ENCODE peak calls at places on chromosomes 11 and 22, in ten cellular contexts. One of them, this sample, is unnamed.

GRCh38 chr11:7672960-7673723 is at the start of gene CYB5R2:
- DNase-seq in A549: peak; percentile 38
- DNase-seq in IMR-90: peak; percentile 5
- DNase-seq in C1 segment of cervical spinal cord: no peak
- DNase-seq in T-helper 1 cell: no peak
- DNase-seq in neuronal stem cell: peak; percentile 59
- DNase-seq in activated T-helper 1 cell treated with anti-CD3 and anti-CD28 coated beads, Interleukin-2, amount 50 U/mL, for 16 hours: no peak
- DNase-seq in tibial artery: peak; percentile 78
- DNase-seq in stimulated activated CD8-positive, alpha-beta memory T cell treated with anti-CD3 and anti-CD28 coated beads, Interleukin-15, amount 100 ng/mL, for 24 hours: no peak
- DNase-seq in anterior cingulate cortex: no peak
- DNase-seq in this sample: peak; percentile 23

GRCh38 chr11:13349581-13349980 is 72.0 kb downstream of the BMAL1 start:
- DNase-seq in A549: no peak
- DNase-seq in IMR-90: no peak
- DNase-seq in C1 segment of cervical spinal cord: no peak
- DNase-seq in T-helper 1 cell: no peak
- DNase-seq in neuronal stem cell: no peak
- DNase-seq in activated T-helper 1 cell treated with anti-CD3 and anti-CD28 coated beads, Interleukin-2, amount 50 U/mL, for 16 hours: no peak
- DNase-seq in tibial artery: no peak
- DNase-seq in stimulated activated CD8-positive, alpha-beta memory T cell treated with anti-CD3 and anti-CD28 coated beads, Interleukin-15, amount 100 ng/mL, for 24 hours: no peak
- DNase-seq in anterior cingulate cortex: no peak
- DNase-seq in this sample: no peak

GRCh38 chr11:30786392-30787120 is 200.4 kb upstream of the MPPED2 start:
- DNase-seq in A549: no peak
- DNase-seq in IMR-90: peak; percentile 37
- DNase-seq in C1 segment of cervical spinal cord: no peak
- DNase-seq in T-helper 1 cell: no peak
- DNase-seq in neuronal stem cell: no peak
- DNase-seq in activated T-helper 1 cell treated with anti-CD3 and anti-CD28 coated beads, Interleukin-2, amount 50 U/mL, for 16 hours: no peak
- DNase-seq in tibial artery: no peak
- DNase-seq in stimulated activated CD8-positive, alpha-beta memory T cell treated with anti-CD3 and anti-CD28 coated beads, Interleukin-15, amount 100 ng/mL, for 24 hours: no peak
- DNase-seq in anterior cingulate cortex: no peak
- DNase-seq in this sample: no peak

GRCh38 chr11:534592-535518 is 521 bp downstream of the HRAS start:
- DNase-seq in A549: no peak
- DNase-seq in IMR-90: no peak
- DNase-seq in C1 segment of cervical spinal cord: no peak
- DNase-seq in T-helper 1 cell: no peak
- DNase-seq in neuronal stem cell: no peak
- DNase-seq in activated T-helper 1 cell treated with anti-CD3 and anti-CD28 coated beads, Interleukin-2, amount 50 U/mL, for 16 hours: no peak
- DNase-seq in tibial artery: no peak
- DNase-seq in stimulated activated CD8-positive, alpha-beta memory T cell treated with anti-CD3 and anti-CD28 coated beads, Interleukin-15, amount 100 ng/mL, for 24 hours: no peak
- DNase-seq in anterior cingulate cortex: no peak
- DNase-seq in this sample: peak; percentile 33

GRCh38 chr22:46626911-46627805 is 7.0 kb downstream of the GRAMD4 start:
- DNase-seq in A549: no peak
- DNase-seq in IMR-90: no peak
- DNase-seq in C1 segment of cervical spinal cord: no peak
- DNase-seq in T-helper 1 cell: no peak
- DNase-seq in neuronal stem cell: no peak
- DNase-seq in activated T-helper 1 cell treated with anti-CD3 and anti-CD28 coated beads, Interleukin-2, amount 50 U/mL, for 16 hours: no peak
- DNase-seq in tibial artery: no peak
- DNase-seq in stimulated activated CD8-positive, alpha-beta memory T cell treated with anti-CD3 and anti-CD28 coated beads, Interleukin-15, amount 100 ng/mL, for 24 hours: no peak
- DNase-seq in anterior cingulate cortex: no peak
- DNase-seq in this sample: no peak

GRCh38 chr22:45908961-45909360 is 68.0 kb downstream of the WNT7B start:
- DNase-seq in A549: no peak
- DNase-seq in IMR-90: no peak
- DNase-seq in C1 segment of cervical spinal cord: no peak
- DNase-seq in T-helper 1 cell: no peak
- DNase-seq in neuronal stem cell: no peak
- DNase-seq in activated T-helper 1 cell treated with anti-CD3 and anti-CD28 coated beads, Interleukin-2, amount 50 U/mL, for 16 hours: no peak
- DNase-seq in tibial artery: no peak
- DNase-seq in stimulated activated CD8-positive, alpha-beta memory T cell treated with anti-CD3 and anti-CD28 coated beads, Interleukin-15, amount 100 ng/mL, for 24 hours: no peak
- DNase-seq in anterior cingulate cortex: no peak
- DNase-seq in this sample: no peak

GRCh38 chr22:44550666-44551491 is 52.8 kb upstream of the RTL6 start:
- DNase-seq in A549: peak; percentile 16
- DNase-seq in IMR-90: peak; percentile 98
- DNase-seq in C1 segment of cervical spinal cord: no peak
- DNase-seq in T-helper 1 cell: no peak
- DNase-seq in neuronal stem cell: no peak
- DNase-seq in activated T-helper 1 cell treated with anti-CD3 and anti-CD28 coated beads, Interleukin-2, amount 50 U/mL, for 16 hours: no peak
- DNase-seq in tibial artery: no peak
- DNase-seq in stimulated activated CD8-positive, alpha-beta memory T cell treated with anti-CD3 and anti-CD28 coated beads, Interleukin-15, amount 100 ng/mL, for 24 hours: no peak
- DNase-seq in anterior cingulate cortex: no peak
- DNase-seq in this sample: no peak

GRCh38 chr11:64322925-64323260 is 5.0 kb downstream of the PRDX5 start:
- DNase-seq in A549: no peak
- DNase-seq in IMR-90: no peak
- DNase-seq in C1 segment of cervical spinal cord: no peak
- DNase-seq in T-helper 1 cell: no peak
- DNase-seq in neuronal stem cell: no peak
- DNase-seq in activated T-helper 1 cell treated with anti-CD3 and anti-CD28 coated beads, Interleukin-2, amount 50 U/mL, for 16 hours: no peak
- DNase-seq in tibial artery: no peak
- DNase-seq in stimulated activated CD8-positive, alpha-beta memory T cell treated with anti-CD3 and anti-CD28 coated beads, Interleukin-15, amount 100 ng/mL, for 24 hours: no peak
- DNase-seq in anterior cingulate cortex: no peak
- DNase-seq in this sample: no peak

GRCh38 chr11:131033151-131033651 is 116.9 kb upstream of the SNX19 start:
- DNase-seq in A549: peak; percentile 55
- DNase-seq in IMR-90: peak; percentile 99
- DNase-seq in C1 segment of cervical spinal cord: no peak
- DNase-seq in T-helper 1 cell: no peak
- DNase-seq in neuronal stem cell: no peak
- DNase-seq in activated T-helper 1 cell treated with anti-CD3 and anti-CD28 coated beads, Interleukin-2, amount 50 U/mL, for 16 hours: no peak
- DNase-seq in tibial artery: no peak
- DNase-seq in stimulated activated CD8-positive, alpha-beta memory T cell treated with anti-CD3 and anti-CD28 coated beads, Interleukin-15, amount 100 ng/mL, for 24 hours: no peak
- DNase-seq in anterior cingulate cortex: no peak
- DNase-seq in this sample: no peak

GRCh38 chr11:60719406-60719805 is 5.1 kb upstream of the MS4A18 start:
- DNase-seq in A549: no peak
- DNase-seq in IMR-90: no peak
- DNase-seq in C1 segment of cervical spinal cord: no peak
- DNase-seq in T-helper 1 cell: no peak
- DNase-seq in neuronal stem cell: no peak
- DNase-seq in activated T-helper 1 cell treated with anti-CD3 and anti-CD28 coated beads, Interleukin-2, amount 50 U/mL, for 16 hours: no peak
- DNase-seq in tibial artery: no peak
- DNase-seq in stimulated activated CD8-positive, alpha-beta memory T cell treated with anti-CD3 and anti-CD28 coated beads, Interleukin-15, amount 100 ng/mL, for 24 hours: no peak
- DNase-seq in anterior cingulate cortex: no peak
- DNase-seq in this sample: no peak

GRCh38 chr11:93526691-93527583 is 16.3 kb downstream of the SMCO4 start:
- DNase-seq in A549: no peak
- DNase-seq in IMR-90: no peak
- DNase-seq in C1 segment of cervical spinal cord: no peak
- DNase-seq in T-helper 1 cell: no peak
- DNase-seq in neuronal stem cell: no peak
- DNase-seq in activated T-helper 1 cell treated with anti-CD3 and anti-CD28 coated beads, Interleukin-2, amount 50 U/mL, for 16 hours: no peak
- DNase-seq in tibial artery: no peak
- DNase-seq in stimulated activated CD8-positive, alpha-beta memory T cell treated with anti-CD3 and anti-CD28 coated beads, Interleukin-15, amount 100 ng/mL, for 24 hours: no peak
- DNase-seq in anterior cingulate cortex: no peak
- DNase-seq in this sample: peak; percentile 26

GRCh38 chr11:117876049-117876340 is 463 bp downstream of the FXYD6 start:
- DNase-seq in A549: no peak
- DNase-seq in IMR-90: no peak
- DNase-seq in C1 segment of cervical spinal cord: peak; percentile 51
- DNase-seq in T-helper 1 cell: no peak
- DNase-seq in neuronal stem cell: no peak
- DNase-seq in activated T-helper 1 cell treated with anti-CD3 and anti-CD28 coated beads, Interleukin-2, amount 50 U/mL, for 16 hours: no peak
- DNase-seq in tibial artery: no peak
- DNase-seq in stimulated activated CD8-positive, alpha-beta memory T cell treated with anti-CD3 and anti-CD28 coated beads, Interleukin-15, amount 100 ng/mL, for 24 hours: no peak
- DNase-seq in anterior cingulate cortex: no peak
- DNase-seq in this sample: no peak

GRCh38 chr11:122743949-122744876 is 88.7 kb downstream of the UBASH3B start:
- DNase-seq in A549: no peak
- DNase-seq in IMR-90: no peak
- DNase-seq in C1 segment of cervical spinal cord: no peak
- DNase-seq in T-helper 1 cell: peak; percentile 69
- DNase-seq in neuronal stem cell: no peak
- DNase-seq in activated T-helper 1 cell treated with anti-CD3 and anti-CD28 coated beads, Interleukin-2, amount 50 U/mL, for 16 hours: peak; percentile 63
- DNase-seq in tibial artery: peak; percentile 37
- DNase-seq in stimulated activated CD8-positive, alpha-beta memory T cell treated with anti-CD3 and anti-CD28 coated beads, Interleukin-15, amount 100 ng/mL, for 24 hours: peak; percentile 29
- DNase-seq in anterior cingulate cortex: no peak
- DNase-seq in this sample: peak; percentile 70

GRCh38 chr22:46669201-46669600 is 49.0 kb downstream of the GRAMD4 start:
- DNase-seq in A549: no peak
- DNase-seq in IMR-90: no peak
- DNase-seq in C1 segment of cervical spinal cord: no peak
- DNase-seq in T-helper 1 cell: no peak
- DNase-seq in neuronal stem cell: no peak
- DNase-seq in activated T-helper 1 cell treated with anti-CD3 and anti-CD28 coated beads, Interleukin-2, amount 50 U/mL, for 16 hours: no peak
- DNase-seq in tibial artery: no peak
- DNase-seq in stimulated activated CD8-positive, alpha-beta memory T cell treated with anti-CD3 and anti-CD28 coated beads, Interleukin-15, amount 100 ng/mL, for 24 hours: no peak
- DNase-seq in anterior cingulate cortex: no peak
- DNase-seq in this sample: no peak

GRCh38 chr11:122727101-122727929 is 71.8 kb downstream of the UBASH3B start:
- DNase-seq in A549: no peak
- DNase-seq in IMR-90: no peak
- DNase-seq in C1 segment of cervical spinal cord: peak; percentile 67
- DNase-seq in T-helper 1 cell: no peak
- DNase-seq in neuronal stem cell: peak; percentile 17
- DNase-seq in activated T-helper 1 cell treated with anti-CD3 and anti-CD28 coated beads, Interleukin-2, amount 50 U/mL, for 16 hours: no peak
- DNase-seq in tibial artery: no peak
- DNase-seq in stimulated activated CD8-positive, alpha-beta memory T cell treated with anti-CD3 and anti-CD28 coated beads, Interleukin-15, amount 100 ng/mL, for 24 hours: no peak
- DNase-seq in anterior cingulate cortex: no peak
- DNase-seq in this sample: no peak

GRCh38 chr11:2883717-2884423 is 1.7 kb downstream of the CDKN1C start:
- DNase-seq in A549: no peak
- DNase-seq in IMR-90: no peak
- DNase-seq in C1 segment of cervical spinal cord: no peak
- DNase-seq in T-helper 1 cell: no peak
- DNase-seq in neuronal stem cell: no peak
- DNase-seq in activated T-helper 1 cell treated with anti-CD3 and anti-CD28 coated beads, Interleukin-2, amount 50 U/mL, for 16 hours: no peak
- DNase-seq in tibial artery: no peak
- DNase-seq in stimulated activated CD8-positive, alpha-beta memory T cell treated with anti-CD3 and anti-CD28 coated beads, Interleukin-15, amount 100 ng/mL, for 24 hours: no peak
- DNase-seq in anterior cingulate cortex: no peak
- DNase-seq in this sample: no peak

GRCh38 chr22:48941903-48942625 is 885.6 kb downstream of the BRD1 start:
- DNase-seq in A549: no peak
- DNase-seq in IMR-90: no peak
- DNase-seq in C1 segment of cervical spinal cord: no peak
- DNase-seq in T-helper 1 cell: no peak
- DNase-seq in neuronal stem cell: no peak
- DNase-seq in activated T-helper 1 cell treated with anti-CD3 and anti-CD28 coated beads, Interleukin-2, amount 50 U/mL, for 16 hours: no peak
- DNase-seq in tibial artery: no peak
- DNase-seq in stimulated activated CD8-positive, alpha-beta memory T cell treated with anti-CD3 and anti-CD28 coated beads, Interleukin-15, amount 100 ng/mL, for 24 hours: no peak
- DNase-seq in anterior cingulate cortex: no peak
- DNase-seq in this sample: no peak

GRCh38 chr11:3000032-3000961 is 8.2 kb upstream of the NAP1L4 start:
- DNase-seq in A549: no peak
- DNase-seq in IMR-90: peak; percentile 60
- DNase-seq in C1 segment of cervical spinal cord: peak; percentile 63
- DNase-seq in T-helper 1 cell: no peak
- DNase-seq in neuronal stem cell: no peak
- DNase-seq in activated T-helper 1 cell treated with anti-CD3 and anti-CD28 coated beads, Interleukin-2, amount 50 U/mL, for 16 hours: no peak
- DNase-seq in tibial artery: no peak
- DNase-seq in stimulated activated CD8-positive, alpha-beta memory T cell treated with anti-CD3 and anti-CD28 coated beads, Interleukin-15, amount 100 ng/mL, for 24 hours: no peak
- DNase-seq in anterior cingulate cortex: peak; percentile 68
- DNase-seq in this sample: no peak

GRCh38 chr11:114348200-114349191 is 51.8 kb downstream of the C11orf71 start:
- DNase-seq in A549: peak; percentile 59
- DNase-seq in IMR-90: peak; percentile 80
- DNase-seq in C1 segment of cervical spinal cord: peak; percentile 23
- DNase-seq in T-helper 1 cell: peak; percentile 25
- DNase-seq in neuronal stem cell: peak; percentile 35
- DNase-seq in activated T-helper 1 cell treated with anti-CD3 and anti-CD28 coated beads, Interleukin-2, amount 50 U/mL, for 16 hours: no peak
- DNase-seq in tibial artery: peak; percentile 45
- DNase-seq in stimulated activated CD8-positive, alpha-beta memory T cell treated with anti-CD3 and anti-CD28 coated beads, Interleukin-15, amount 100 ng/mL, for 24 hours: no peak
- DNase-seq in anterior cingulate cortex: no peak
- DNase-seq in this sample: peak; percentile 8

GRCh38 chr11:8269636-8270035 is 6.0 kb upstream of the LMO1 start:
- DNase-seq in A549: no peak
- DNase-seq in IMR-90: no peak
- DNase-seq in C1 segment of cervical spinal cord: no peak
- DNase-seq in T-helper 1 cell: no peak
- DNase-seq in neuronal stem cell: no peak
- DNase-seq in activated T-helper 1 cell treated with anti-CD3 and anti-CD28 coated beads, Interleukin-2, amount 50 U/mL, for 16 hours: no peak
- DNase-seq in tibial artery: no peak
- DNase-seq in stimulated activated CD8-positive, alpha-beta memory T cell treated with anti-CD3 and anti-CD28 coated beads, Interleukin-15, amount 100 ng/mL, for 24 hours: no peak
- DNase-seq in anterior cingulate cortex: no peak
- DNase-seq in this sample: no peak

GRCh38 chr11:79119491-79120284 is 321.1 kb downstream of the TENM4 start:
- DNase-seq in A549: no peak
- DNase-seq in IMR-90: no peak
- DNase-seq in C1 segment of cervical spinal cord: no peak
- DNase-seq in T-helper 1 cell: no peak
- DNase-seq in neuronal stem cell: peak; percentile 50
- DNase-seq in activated T-helper 1 cell treated with anti-CD3 and anti-CD28 coated beads, Interleukin-2, amount 50 U/mL, for 16 hours: no peak
- DNase-seq in tibial artery: no peak
- DNase-seq in stimulated activated CD8-positive, alpha-beta memory T cell treated with anti-CD3 and anti-CD28 coated beads, Interleukin-15, amount 100 ng/mL, for 24 hours: no peak
- DNase-seq in anterior cingulate cortex: peak; percentile 36
- DNase-seq in this sample: no peak

GRCh38 chr11:87228820-87229219 is 191.1 kb downstream of the TMEM135 start:
- DNase-seq in A549: no peak
- DNase-seq in IMR-90: no peak
- DNase-seq in C1 segment of cervical spinal cord: no peak
- DNase-seq in T-helper 1 cell: no peak
- DNase-seq in neuronal stem cell: no peak
- DNase-seq in activated T-helper 1 cell treated with anti-CD3 and anti-CD28 coated beads, Interleukin-2, amount 50 U/mL, for 16 hours: no peak
- DNase-seq in tibial artery: no peak
- DNase-seq in stimulated activated CD8-positive, alpha-beta memory T cell treated with anti-CD3 and anti-CD28 coated beads, Interleukin-15, amount 100 ng/mL, for 24 hours: no peak
- DNase-seq in anterior cingulate cortex: no peak
- DNase-seq in this sample: no peak

GRCh38 chr11:80980221-80980620 is 1539.4 kb upstream of the TENM4 start:
- DNase-seq in A549: peak; percentile 15
- DNase-seq in IMR-90: no peak
- DNase-seq in C1 segment of cervical spinal cord: no peak
- DNase-seq in T-helper 1 cell: no peak
- DNase-seq in neuronal stem cell: no peak
- DNase-seq in activated T-helper 1 cell treated with anti-CD3 and anti-CD28 coated beads, Interleukin-2, amount 50 U/mL, for 16 hours: no peak
- DNase-seq in tibial artery: no peak
- DNase-seq in stimulated activated CD8-positive, alpha-beta memory T cell treated with anti-CD3 and anti-CD28 coated beads, Interleukin-15, amount 100 ng/mL, for 24 hours: no peak
- DNase-seq in anterior cingulate cortex: no peak
- DNase-seq in this sample: no peak

GRCh38 chr11:119363874-119364590 is 17.5 kb downstream of the USP2 start:
- DNase-seq in A549: no peak
- DNase-seq in IMR-90: no peak
- DNase-seq in C1 segment of cervical spinal cord: peak; percentile 55
- DNase-seq in T-helper 1 cell: peak; percentile 43
- DNase-seq in neuronal stem cell: peak; percentile 63
- DNase-seq in activated T-helper 1 cell treated with anti-CD3 and anti-CD28 coated beads, Interleukin-2, amount 50 U/mL, for 16 hours: peak; percentile 39
- DNase-seq in tibial artery: no peak
- DNase-seq in stimulated activated CD8-positive, alpha-beta memory T cell treated with anti-CD3 and anti-CD28 coated beads, Interleukin-15, amount 100 ng/mL, for 24 hours: peak; percentile 31
- DNase-seq in anterior cingulate cortex: no peak
- DNase-seq in this sample: peak; percentile 87

GRCh38 chr11:78740175-78741161 is 165.8 kb upstream of the NARS2 start:
- DNase-seq in A549: no peak
- DNase-seq in IMR-90: no peak
- DNase-seq in C1 segment of cervical spinal cord: no peak
- DNase-seq in T-helper 1 cell: no peak
- DNase-seq in neuronal stem cell: no peak
- DNase-seq in activated T-helper 1 cell treated with anti-CD3 and anti-CD28 coated beads, Interleukin-2, amount 50 U/mL, for 16 hours: no peak
- DNase-seq in tibial artery: no peak
- DNase-seq in stimulated activated CD8-positive, alpha-beta memory T cell treated with anti-CD3 and anti-CD28 coated beads, Interleukin-15, amount 100 ng/mL, for 24 hours: no peak
- DNase-seq in anterior cingulate cortex: no peak
- DNase-seq in this sample: no peak

GRCh38 chr11:66815646-66816045 is 27.6 kb upstream of the RCE1 start:
- DNase-seq in A549: no peak
- DNase-seq in IMR-90: peak; percentile 43
- DNase-seq in C1 segment of cervical spinal cord: no peak
- DNase-seq in T-helper 1 cell: no peak
- DNase-seq in neuronal stem cell: no peak
- DNase-seq in activated T-helper 1 cell treated with anti-CD3 and anti-CD28 coated beads, Interleukin-2, amount 50 U/mL, for 16 hours: no peak
- DNase-seq in tibial artery: no peak
- DNase-seq in stimulated activated CD8-positive, alpha-beta memory T cell treated with anti-CD3 and anti-CD28 coated beads, Interleukin-15, amount 100 ng/mL, for 24 hours: no peak
- DNase-seq in anterior cingulate cortex: no peak
- DNase-seq in this sample: no peak

This sample was measured in germinal center.